ENCODE peak calls at places on chromosomes 12 and 14, in eight cellular contexts. One of them, this sample, is unnamed.
A peak's percentile ranks its signal among the peaks of the same experiment; 100 is the strongest.

GRCh38 chr12:65840793-65841670 is 16.7 kb downstream of the HMGA2 start:
- DNase-seq in HepG2: no peak
- DNase-seq in hepatocyte: no peak
- DNase-seq in Peyer's patch: no peak
- DNase-seq in endodermal cell: peak; percentile 68
- DNase-seq in Panc1: no peak
- DNase-seq in upper lobe of right lung: no peak
- DNase-seq in thoracic aorta: no peak
- DNase-seq in this sample: no peak

GRCh38 chr12:128790653-128791373 is 32.9 kb downstream of the SLC15A4 start:
- DNase-seq in HepG2: no peak
- DNase-seq in hepatocyte: no peak
- DNase-seq in Peyer's patch: no peak
- DNase-seq in endodermal cell: peak; percentile 37
- DNase-seq in Panc1: no peak
- DNase-seq in upper lobe of right lung: peak; percentile 37
- DNase-seq in thoracic aorta: no peak
- DNase-seq in this sample: no peak

GRCh38 chr12:97924122-97924521 is 461.5 kb downstream of the RMST start:
- DNase-seq in HepG2: no peak
- DNase-seq in hepatocyte: no peak
- DNase-seq in Peyer's patch: no peak
- DNase-seq in endodermal cell: no peak
- DNase-seq in Panc1: no peak
- DNase-seq in upper lobe of right lung: no peak
- DNase-seq in thoracic aorta: no peak
- DNase-seq in this sample: no peak

GRCh38 chr12:119229837-119230236 is 51.1 kb downstream of the HSPB8 start:
- DNase-seq in HepG2: peak; percentile 55
- DNase-seq in hepatocyte: peak; percentile 69
- DNase-seq in Peyer's patch: no peak
- DNase-seq in endodermal cell: peak; percentile 94
- DNase-seq in Panc1: no peak
- DNase-seq in upper lobe of right lung: no peak
- DNase-seq in thoracic aorta: no peak
- DNase-seq in this sample: no peak

GRCh38 chr12:46209165-46209564 is 59.7 kb downstream of the SLC38A1 start:
- DNase-seq in HepG2: no peak
- DNase-seq in hepatocyte: no peak
- DNase-seq in Peyer's patch: no peak
- DNase-seq in endodermal cell: no peak
- DNase-seq in Panc1: no peak
- DNase-seq in upper lobe of right lung: no peak
- DNase-seq in thoracic aorta: no peak
- DNase-seq in this sample: no peak

GRCh38 chr14:28946267-28946666 is 179.7 kb downstream of the FOXG1 start:
- DNase-seq in HepG2: no peak
- DNase-seq in hepatocyte: no peak
- DNase-seq in Peyer's patch: no peak
- DNase-seq in endodermal cell: no peak
- DNase-seq in Panc1: no peak
- DNase-seq in upper lobe of right lung: no peak
- DNase-seq in thoracic aorta: no peak
- DNase-seq in this sample: no peak

GRCh38 chr14:23563473-23564180 is 4.0 kb downstream of the AP1G2 start:
- DNase-seq in HepG2: no peak
- DNase-seq in hepatocyte: no peak
- DNase-seq in Peyer's patch: no peak
- DNase-seq in endodermal cell: no peak
- DNase-seq in Panc1: no peak
- DNase-seq in upper lobe of right lung: no peak
- DNase-seq in thoracic aorta: no peak
- DNase-seq in this sample: no peak

GRCh38 chr12:76545486-76545885 is 14.1 kb downstream of the OSBPL8 start:
- DNase-seq in HepG2: no peak
- DNase-seq in hepatocyte: no peak
- DNase-seq in Peyer's patch: no peak
- DNase-seq in endodermal cell: no peak
- DNase-seq in Panc1: no peak
- DNase-seq in upper lobe of right lung: no peak
- DNase-seq in thoracic aorta: no peak
- DNase-seq in this sample: no peak

GRCh38 chr12:126967152-126967551 is 1299.8 kb upstream of the TMEM132C start:
- DNase-seq in HepG2: no peak
- DNase-seq in hepatocyte: no peak
- DNase-seq in Peyer's patch: no peak
- DNase-seq in endodermal cell: no peak
- DNase-seq in Panc1: no peak
- DNase-seq in upper lobe of right lung: no peak
- DNase-seq in thoracic aorta: no peak
- DNase-seq in this sample: no peak

GRCh38 chr12:99131761-99132199 is 486.7 kb downstream of the APAF1 start:
- DNase-seq in HepG2: no peak
- DNase-seq in hepatocyte: peak; percentile 16
- DNase-seq in Peyer's patch: no peak
- DNase-seq in endodermal cell: peak; percentile 95
- DNase-seq in Panc1: no peak
- DNase-seq in upper lobe of right lung: peak; percentile 65
- DNase-seq in thoracic aorta: no peak
- DNase-seq in this sample: no peak

GRCh38 chr12:112121780-112122565 is 3.4 kb upstream of the TRAFD1 start:
- DNase-seq in HepG2: no peak
- DNase-seq in hepatocyte: peak; percentile 57
- DNase-seq in Peyer's patch: peak; percentile 59
- DNase-seq in endodermal cell: peak; percentile 70
- DNase-seq in Panc1: no peak
- DNase-seq in upper lobe of right lung: peak; percentile 82
- DNase-seq in thoracic aorta: peak; percentile 36
- DNase-seq in this sample: peak; percentile 68

GRCh38 chr14:37045340-37046061 is 126.9 kb downstream of the SLC25A21 start:
- DNase-seq in HepG2: no peak
- DNase-seq in hepatocyte: no peak
- DNase-seq in Peyer's patch: no peak
- DNase-seq in endodermal cell: no peak
- DNase-seq in Panc1: no peak
- DNase-seq in upper lobe of right lung: no peak
- DNase-seq in thoracic aorta: no peak
- DNase-seq in this sample: no peak

GRCh38 chr12:113261847-113262470 is 40.7 kb downstream of the TPCN1 start:
- DNase-seq in HepG2: no peak
- DNase-seq in hepatocyte: no peak
- DNase-seq in Peyer's patch: no peak
- DNase-seq in endodermal cell: no peak
- DNase-seq in Panc1: no peak
- DNase-seq in upper lobe of right lung: no peak
- DNase-seq in thoracic aorta: no peak
- DNase-seq in this sample: no peak

GRCh38 chr14:72970058-72970630 is 43.9 kb downstream of the DCAF4 start:
- DNase-seq in HepG2: no peak
- DNase-seq in hepatocyte: no peak
- DNase-seq in Peyer's patch: no peak
- DNase-seq in endodermal cell: no peak
- DNase-seq in Panc1: no peak
- DNase-seq in upper lobe of right lung: no peak
- DNase-seq in thoracic aorta: no peak
- DNase-seq in this sample: no peak

GRCh38 chr12:110582286-110583136 is 607 bp downstream of the PPTC7 start:
- DNase-seq in HepG2: no peak
- DNase-seq in hepatocyte: peak; percentile 69
- DNase-seq in Peyer's patch: peak; percentile 78
- DNase-seq in endodermal cell: peak; percentile 83
- DNase-seq in Panc1: no peak
- DNase-seq in upper lobe of right lung: peak; percentile 87
- DNase-seq in thoracic aorta: no peak
- DNase-seq in this sample: peak; percentile 87

GRCh38 chr12:68613209-68613904 is 2.7 kb downstream of the RAP1B start:
- DNase-seq in HepG2: no peak
- DNase-seq in hepatocyte: peak; percentile 10
- DNase-seq in Peyer's patch: peak; percentile 55
- DNase-seq in endodermal cell: no peak
- DNase-seq in Panc1: no peak
- DNase-seq in upper lobe of right lung: no peak
- DNase-seq in thoracic aorta: no peak
- DNase-seq in this sample: no peak

GRCh38 chr12:111126331-111126730 is 206.0 kb upstream of the MYL2 start:
- DNase-seq in HepG2: no peak
- DNase-seq in hepatocyte: peak; percentile 44
- DNase-seq in Peyer's patch: no peak
- DNase-seq in endodermal cell: no peak
- DNase-seq in Panc1: no peak
- DNase-seq in upper lobe of right lung: no peak
- DNase-seq in thoracic aorta: no peak
- DNase-seq in this sample: no peak

GRCh38 chr14:35386673-35387125 is 17.9 kb downstream of the NFKBIA start:
- DNase-seq in HepG2: no peak
- DNase-seq in hepatocyte: no peak
- DNase-seq in Peyer's patch: no peak
- DNase-seq in endodermal cell: peak; percentile 62
- DNase-seq in Panc1: no peak
- DNase-seq in upper lobe of right lung: no peak
- DNase-seq in thoracic aorta: no peak
- DNase-seq in this sample: no peak

GRCh38 chr12:42450248-42450647 is 124.3 kb downstream of the PPHLN1 start:
- DNase-seq in HepG2: no peak
- DNase-seq in hepatocyte: no peak
- DNase-seq in Peyer's patch: no peak
- DNase-seq in endodermal cell: no peak
- DNase-seq in Panc1: no peak
- DNase-seq in upper lobe of right lung: no peak
- DNase-seq in thoracic aorta: no peak
- DNase-seq in this sample: no peak

GRCh38 chr12:108691995-108692808 is 39.1 kb downstream of the CORO1C start:
- DNase-seq in HepG2: no peak
- DNase-seq in hepatocyte: peak; percentile 19
- DNase-seq in Peyer's patch: no peak
- DNase-seq in endodermal cell: peak; percentile 72
- DNase-seq in Panc1: no peak
- DNase-seq in upper lobe of right lung: no peak
- DNase-seq in thoracic aorta: no peak
- DNase-seq in this sample: peak; percentile 66

GRCh38 chr14:44027397-44027796 is 479.7 kb downstream of the FSCB start:
- DNase-seq in HepG2: no peak
- DNase-seq in hepatocyte: no peak
- DNase-seq in Peyer's patch: no peak
- DNase-seq in endodermal cell: no peak
- DNase-seq in Panc1: no peak
- DNase-seq in upper lobe of right lung: no peak
- DNase-seq in thoracic aorta: no peak
- DNase-seq in this sample: no peak

GRCh38 chr12:12872139-12872933 is 19.0 kb upstream of the GPRC5A start:
- DNase-seq in HepG2: peak; percentile 46
- DNase-seq in hepatocyte: peak; percentile 83
- DNase-seq in Peyer's patch: no peak
- DNase-seq in endodermal cell: peak; percentile 78
- DNase-seq in Panc1: no peak
- DNase-seq in upper lobe of right lung: no peak
- DNase-seq in thoracic aorta: no peak
- DNase-seq in this sample: peak; percentile 79

GRCh38 chr12:48695859-48696258 is 13.8 kb upstream of the KANSL2 start:
- DNase-seq in HepG2: no peak
- DNase-seq in hepatocyte: no peak
- DNase-seq in Peyer's patch: no peak
- DNase-seq in endodermal cell: no peak
- DNase-seq in Panc1: no peak
- DNase-seq in upper lobe of right lung: no peak
- DNase-seq in thoracic aorta: no peak
- DNase-seq in this sample: no peak
- H3K36me3 ChIP-seq in HepG2: peaks cover 56% of the 10 kb centered on the region
- H3K36me3 ChIP-seq in hepatocyte: peaks cover 4% of the 10 kb centered on the region
- H3K36me3 ChIP-seq in Peyer's patch: no peaks in the 10 kb centered on the region
- H3K36me3 ChIP-seq in endodermal cell: peaks cover 86% of the 10 kb centered on the region
- H3K36me3 ChIP-seq in Panc1: peaks cover 35% of the 10 kb centered on the region
- H3K36me3 ChIP-seq in upper lobe of right lung: peaks cover 89% of the 10 kb centered on the region
- H3K36me3 ChIP-seq in thoracic aorta: peaks cover 34% of the 10 kb centered on the region
- H3K36me3 ChIP-seq in this sample: peaks cover 16% of the 10 kb centered on the region

DNA sequence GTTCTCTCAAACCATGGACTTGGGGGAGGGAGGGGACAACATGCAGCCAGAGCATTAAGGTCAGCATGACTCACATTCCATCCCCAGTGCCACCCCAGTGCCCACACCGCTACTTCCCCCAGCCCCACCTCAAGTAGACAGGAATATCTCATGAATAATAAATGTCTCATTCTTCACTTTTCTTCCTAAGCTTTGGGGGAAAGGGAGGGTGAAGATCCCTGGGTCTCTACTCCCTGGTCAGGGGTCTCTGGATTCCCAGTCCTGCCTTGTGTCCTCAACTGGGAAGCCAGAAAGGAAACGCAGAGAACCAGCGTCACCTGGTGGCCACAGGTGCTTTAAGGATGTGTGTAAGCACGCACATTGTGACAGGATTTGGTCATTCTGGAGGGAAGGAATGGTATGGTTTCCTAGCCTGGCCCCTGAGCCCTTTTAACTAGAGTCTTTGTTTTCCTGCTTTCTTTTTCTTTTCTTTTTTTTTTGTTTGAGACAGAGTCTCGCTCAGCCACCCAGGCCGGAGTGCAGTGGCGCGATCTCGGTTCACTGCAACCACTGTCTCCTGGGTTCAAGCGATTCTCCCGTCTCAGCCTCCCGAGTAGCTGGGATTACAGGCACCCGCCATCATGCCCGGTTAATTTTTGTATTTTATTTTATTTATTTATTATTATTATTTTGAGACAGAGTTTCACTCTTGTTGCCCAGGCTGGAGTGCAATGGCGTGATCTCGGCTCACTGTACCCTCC is 3.4 kb downstream of the GPR84 start:
- DNase-seq in HepG2: peak; percentile 82
- DNase-seq in hepatocyte: peak; percentile 89
- DNase-seq in Peyer's patch: peak; percentile 90
- DNase-seq in endodermal cell: peak; percentile 99
- DNase-seq in Panc1: peak; percentile 81
- DNase-seq in upper lobe of right lung: peak; percentile 87
- DNase-seq in thoracic aorta: no peak
- DNase-seq in this sample: no peak
- H3K4me1 ChIP-seq in HepG2: peaks cover 36% of the 10 kb centered on the region
- H3K4me1 ChIP-seq in hepatocyte: peaks cover 28% of the 10 kb centered on the region
- H3K4me1 ChIP-seq in Peyer's patch: no peaks in the 10 kb centered on the region
- H3K4me1 ChIP-seq in endodermal cell: peaks cover 18% of the 10 kb centered on the region
- H3K4me1 ChIP-seq in Panc1: peaks cover 32% of the 10 kb centered on the region
- H3K4me1 ChIP-seq in upper lobe of right lung: peaks cover 18% of the 10 kb centered on the region
- H3K4me1 ChIP-seq in thoracic aorta: no peaks in the 10 kb centered on the region
- H3K4me1 ChIP-seq in this sample: no peaks in the 10 kb centered on the region

GRCh38 chr12:51131745-51132521 is 41.0 kb downstream of the TFCP2 start:
- DNase-seq in HepG2: no peak
- DNase-seq in hepatocyte: no peak
- DNase-seq in Peyer's patch: no peak
- DNase-seq in endodermal cell: no peak
- DNase-seq in Panc1: no peak
- DNase-seq in upper lobe of right lung: no peak
- DNase-seq in thoracic aorta: no peak
- DNase-seq in this sample: no peak
- H3K4me3 ChIP-seq in HepG2: no peak overlapping the region
- H3K4me3 ChIP-seq in hepatocyte: no peak overlapping the region
- H3K4me3 ChIP-seq in Peyer's patch: no peak overlapping the region
- H3K4me3 ChIP-seq in endodermal cell: no peak overlapping the region
- H3K4me3 ChIP-seq in Panc1: no peak overlapping the region
- H3K4me3 ChIP-seq in upper lobe of right lung: no peak overlapping the region
- H3K4me3 ChIP-seq in thoracic aorta: no peak overlapping the region
- H3K4me3 ChIP-seq in this sample: no peak overlapping the region

DNA sequence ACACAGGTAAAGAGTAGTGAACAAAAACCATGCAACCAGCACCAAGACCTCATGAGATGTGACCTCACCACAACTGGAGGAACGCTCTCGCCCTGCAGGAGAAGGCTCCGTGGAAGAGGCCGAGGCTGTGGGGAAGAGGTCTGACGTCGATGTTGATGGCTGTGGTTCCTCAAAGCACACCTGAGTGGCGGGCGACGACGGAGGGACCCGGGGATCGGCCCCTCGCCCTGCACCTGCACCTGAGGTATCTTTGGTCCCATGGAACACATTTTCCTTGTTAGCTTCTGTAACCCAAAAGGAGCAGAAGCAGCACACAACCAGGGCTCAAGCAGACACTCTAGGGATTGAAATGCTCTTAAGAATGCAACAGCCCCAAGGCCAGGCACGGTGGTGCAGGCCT is 17.9 kb downstream of the CHFR start:
- DNase-seq in HepG2: no peak
- DNase-seq in hepatocyte: no peak
- DNase-seq in Peyer's patch: no peak
- DNase-seq in endodermal cell: no peak
- DNase-seq in Panc1: no peak
- DNase-seq in upper lobe of right lung: no peak
- DNase-seq in thoracic aorta: no peak
- DNase-seq in this sample: no peak
- H3K36me3 ChIP-seq in HepG2: peaks cover 34% of the 10 kb centered on the region
- H3K36me3 ChIP-seq in hepatocyte: no peaks in the 10 kb centered on the region
- H3K36me3 ChIP-seq in Peyer's patch: no peaks in the 10 kb centered on the region
- H3K36me3 ChIP-seq in endodermal cell: peaks cover 59% of the 10 kb centered on the region
- H3K36me3 ChIP-seq in Panc1: peaks cover 16% of the 10 kb centered on the region
- H3K36me3 ChIP-seq in upper lobe of right lung: peaks cover 86% of the 10 kb centered on the region
- H3K36me3 ChIP-seq in thoracic aorta: peaks cover 53% of the 10 kb centered on the region
- H3K36me3 ChIP-seq in this sample: peaks cover 8% of the 10 kb centered on the region

This sample was measured in mucosa of descending colon.